ENCODE peak calls at places on chromosomes 7 and 10, in ten cellular contexts. One of them, this sample, is unnamed.

GRCh38 chr10:74825371-74826141 is 844 bp upstream of the KAT6B start:
- DNase-seq in adrenal gland: no peak
- DNase-seq in mucosa of descending colon: peak; percentile 54
- DNase-seq in colonic mucosa: peak; percentile 49
- DNase-seq in HepG2: no peak
- DNase-seq in SK-N-SH: peak; percentile 88
- DNase-seq in fibroblast of lung: no peak
- DNase-seq in CD4-positive, alpha-beta memory T cell: peak; percentile 64
- DNase-seq in hepatocyte: peak; percentile 75
- DNase-seq in H9: no peak
- DNase-seq in this sample: no peak

GRCh38 chr10:54501919-54502318 is 299.1 kb downstream of the PCDH15 start:
- DNase-seq in HepG2: no peak
- DNase-seq in fibroblast of lung: no peak
- DNase-seq in adrenal gland: no peak
- DNase-seq in CD4-positive, alpha-beta memory T cell: no peak
- DNase-seq in colonic mucosa: no peak
- DNase-seq in SK-N-SH: no peak
- DNase-seq in H9: no peak
- DNase-seq in hepatocyte: no peak
- DNase-seq in mucosa of descending colon: no peak
- DNase-seq in this sample: no peak

GRCh38 chr10:86958109-86958830 is at the start of gene SNCG:
- DNase-seq in fibroblast of lung: no peak
- DNase-seq in hepatocyte: no peak
- DNase-seq in adrenal gland: peak; percentile 84
- DNase-seq in mucosa of descending colon: no peak
- DNase-seq in H9: peak; percentile 48
- DNase-seq in HepG2: no peak
- DNase-seq in colonic mucosa: peak; percentile 19
- DNase-seq in SK-N-SH: no peak
- DNase-seq in CD4-positive, alpha-beta memory T cell: no peak
- DNase-seq in this sample: peak; percentile 64

GRCh38 chr10:94760586-94761178 is 1.8 kb upstream of the CYP2C19 start:
- DNase-seq in colonic mucosa: no peak
- DNase-seq in hepatocyte: no peak
- DNase-seq in H9: no peak
- DNase-seq in SK-N-SH: no peak
- DNase-seq in mucosa of descending colon: no peak
- DNase-seq in fibroblast of lung: no peak
- DNase-seq in HepG2: no peak
- DNase-seq in CD4-positive, alpha-beta memory T cell: no peak
- DNase-seq in adrenal gland: no peak
- DNase-seq in this sample: no peak

GRCh38 chr10:58107506-58107905 is 160.2 kb downstream of the IPMK start:
- DNase-seq in adrenal gland: no peak
- DNase-seq in colonic mucosa: no peak
- DNase-seq in HepG2: no peak
- DNase-seq in CD4-positive, alpha-beta memory T cell: no peak
- DNase-seq in hepatocyte: no peak
- DNase-seq in mucosa of descending colon: no peak
- DNase-seq in SK-N-SH: no peak
- DNase-seq in fibroblast of lung: peak; percentile 94
- DNase-seq in H9: no peak
- DNase-seq in this sample: no peak

GRCh38 chr10:132124201-132124920 is 58.6 kb downstream of the JAKMIP3 start:
- DNase-seq in fibroblast of lung: no peak
- DNase-seq in SK-N-SH: no peak
- DNase-seq in HepG2: no peak
- DNase-seq in hepatocyte: no peak
- DNase-seq in mucosa of descending colon: no peak
- DNase-seq in adrenal gland: no peak
- DNase-seq in CD4-positive, alpha-beta memory T cell: no peak
- DNase-seq in colonic mucosa: no peak
- DNase-seq in H9: no peak
- DNase-seq in this sample: no peak

GRCh38 chr10:121597504-121598241 is 571 bp downstream of the FGFR2 start:
- DNase-seq in adrenal gland: peak; percentile 28
- DNase-seq in CD4-positive, alpha-beta memory T cell: no peak
- DNase-seq in H9: no peak
- DNase-seq in fibroblast of lung: no peak
- DNase-seq in SK-N-SH: peak; percentile 83
- DNase-seq in colonic mucosa: no peak
- DNase-seq in HepG2: no peak
- DNase-seq in hepatocyte: peak; percentile 39
- DNase-seq in mucosa of descending colon: peak; percentile 16
- DNase-seq in this sample: no peak

GRCh38 chr7:46569117-46569433 is 648.0 kb upstream of the IGFBP3 start:
- DNase-seq in H9: no peak
- DNase-seq in HepG2: peak; percentile 3
- DNase-seq in CD4-positive, alpha-beta memory T cell: no peak
- DNase-seq in hepatocyte: no peak
- DNase-seq in colonic mucosa: no peak
- DNase-seq in mucosa of descending colon: no peak
- DNase-seq in adrenal gland: no peak
- DNase-seq in fibroblast of lung: peak; percentile 39
- DNase-seq in SK-N-SH: peak; percentile 12
- DNase-seq in this sample: no peak

GRCh38 chr10:122957474-122957873 is 3.4 kb upstream of the C10orf88 start:
- DNase-seq in SK-N-SH: no peak
- DNase-seq in fibroblast of lung: peak; percentile 6
- DNase-seq in colonic mucosa: no peak
- DNase-seq in H9: no peak
- DNase-seq in CD4-positive, alpha-beta memory T cell: no peak
- DNase-seq in hepatocyte: no peak
- DNase-seq in HepG2: peak; percentile 63
- DNase-seq in adrenal gland: no peak
- DNase-seq in mucosa of descending colon: no peak
- DNase-seq in this sample: no peak

GRCh38 chr7:13727279-13727678 is 262.2 kb downstream of the ETV1 start:
- DNase-seq in colonic mucosa: no peak
- DNase-seq in fibroblast of lung: peak; percentile 19
- DNase-seq in CD4-positive, alpha-beta memory T cell: no peak
- DNase-seq in H9: no peak
- DNase-seq in HepG2: no peak
- DNase-seq in hepatocyte: no peak
- DNase-seq in SK-N-SH: no peak
- DNase-seq in adrenal gland: no peak
- DNase-seq in mucosa of descending colon: no peak
- DNase-seq in this sample: peak; percentile 63

GRCh38 chr7:4307645-4308590 is 374.2 kb upstream of the FOXK1 start:
- DNase-seq in mucosa of descending colon: no peak
- DNase-seq in hepatocyte: no peak
- DNase-seq in CD4-positive, alpha-beta memory T cell: no peak
- DNase-seq in SK-N-SH: no peak
- DNase-seq in H9: peak; percentile 42
- DNase-seq in adrenal gland: no peak
- DNase-seq in fibroblast of lung: no peak
- DNase-seq in HepG2: no peak
- DNase-seq in colonic mucosa: no peak
- DNase-seq in this sample: no peak

GRCh38 chr7:74657692-74658170 is at the start of gene GTF2I:
- DNase-seq in mucosa of descending colon: no peak
- DNase-seq in HepG2: no peak
- DNase-seq in adrenal gland: no peak
- DNase-seq in H9: no peak
- DNase-seq in SK-N-SH: no peak
- DNase-seq in CD4-positive, alpha-beta memory T cell: no peak
- DNase-seq in colonic mucosa: peak; percentile 45
- DNase-seq in fibroblast of lung: no peak
- DNase-seq in hepatocyte: no peak
- DNase-seq in this sample: no peak
- H3K4me1 ChIP-seq in mucosa of descending colon: peaks cover 22% of the 10 kb centered on the region
- H3K4me1 ChIP-seq in HepG2: peaks cover 73% of the 10 kb centered on the region
- H3K4me1 ChIP-seq in adrenal gland: peaks cover 35% of the 10 kb centered on the region
- H3K4me1 ChIP-seq in H9: peaks cover 4% of the 10 kb centered on the region
- H3K4me1 ChIP-seq in SK-N-SH: peaks cover 11% of the 10 kb centered on the region
- H3K4me1 ChIP-seq in CD4-positive, alpha-beta memory T cell: peaks cover 49% of the 10 kb centered on the region
- H3K4me1 ChIP-seq in colonic mucosa: peaks cover 10% of the 10 kb centered on the region
- H3K4me1 ChIP-seq in fibroblast of lung: peaks cover 16% of the 10 kb centered on the region
- H3K4me1 ChIP-seq in hepatocyte: peaks cover 44% of the 10 kb centered on the region
- H3K4me1 ChIP-seq in this sample: peaks cover 45% of the 10 kb centered on the region

GRCh38 chr10:89470628-89471027 is 56.3 kb downstream of the IFIT5 start:
- DNase-seq in colonic mucosa: no peak
- DNase-seq in H9: no peak
- DNase-seq in hepatocyte: no peak
- DNase-seq in fibroblast of lung: no peak
- DNase-seq in adrenal gland: no peak
- DNase-seq in mucosa of descending colon: no peak
- DNase-seq in SK-N-SH: no peak
- DNase-seq in CD4-positive, alpha-beta memory T cell: no peak
- DNase-seq in HepG2: no peak
- DNase-seq in this sample: no peak

GRCh38 chr10:89474452-89474851 is 60.1 kb downstream of the IFIT5 start:
- DNase-seq in mucosa of descending colon: no peak
- DNase-seq in CD4-positive, alpha-beta memory T cell: no peak
- DNase-seq in fibroblast of lung: no peak
- DNase-seq in adrenal gland: no peak
- DNase-seq in H9: no peak
- DNase-seq in SK-N-SH: no peak
- DNase-seq in hepatocyte: no peak
- DNase-seq in colonic mucosa: no peak
- DNase-seq in HepG2: no peak
- DNase-seq in this sample: no peak

GRCh38 chr10:89469517-89469916 is 55.1 kb downstream of the IFIT5 start:
- DNase-seq in adrenal gland: no peak
- DNase-seq in HepG2: no peak
- DNase-seq in hepatocyte: no peak
- DNase-seq in fibroblast of lung: no peak
- DNase-seq in colonic mucosa: no peak
- DNase-seq in SK-N-SH: no peak
- DNase-seq in H9: no peak
- DNase-seq in mucosa of descending colon: no peak
- DNase-seq in CD4-positive, alpha-beta memory T cell: no peak
- DNase-seq in this sample: no peak

GRCh38 chr10:89468625-89469024 is 54.3 kb downstream of the IFIT5 start:
- DNase-seq in hepatocyte: peak; percentile 35
- DNase-seq in mucosa of descending colon: no peak
- DNase-seq in SK-N-SH: no peak
- DNase-seq in CD4-positive, alpha-beta memory T cell: no peak
- DNase-seq in H9: no peak
- DNase-seq in adrenal gland: no peak
- DNase-seq in fibroblast of lung: no peak
- DNase-seq in HepG2: no peak
- DNase-seq in colonic mucosa: no peak
- DNase-seq in this sample: no peak

DNA sequence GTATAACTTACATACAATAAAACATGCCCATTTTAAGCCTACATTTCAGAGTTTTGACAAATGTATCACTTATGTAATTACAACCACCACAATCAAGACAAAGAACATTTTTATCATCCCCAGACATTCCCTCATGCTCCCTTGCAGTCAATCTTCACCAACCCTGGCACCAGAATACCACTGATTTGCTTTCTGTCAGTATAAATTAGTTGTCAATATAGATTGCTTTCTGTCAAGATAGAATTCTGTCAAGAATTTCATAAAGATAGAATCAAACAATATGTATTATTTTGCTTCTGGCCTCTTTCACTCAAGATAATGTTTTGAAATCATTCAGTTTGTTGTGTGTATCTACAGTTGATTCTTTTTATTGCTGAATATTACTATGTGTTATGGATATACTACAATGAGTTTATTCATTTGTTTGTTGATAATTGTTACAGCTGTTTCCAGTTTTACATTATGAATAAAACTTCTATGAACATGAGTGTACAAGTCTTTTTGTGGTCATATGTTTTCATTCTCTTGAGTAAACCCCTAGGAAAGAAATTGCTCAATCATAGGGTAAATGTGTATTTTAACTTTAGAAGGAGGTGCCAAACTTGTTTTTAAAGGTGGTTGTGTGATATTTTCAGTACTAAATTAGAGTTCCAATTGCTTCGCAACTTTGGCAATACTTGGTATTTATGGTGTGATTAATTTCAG is 56.9 kb downstream of the IFIT5 start:
- DNase-seq in HepG2: no peak
- DNase-seq in H9: no peak
- DNase-seq in fibroblast of lung: no peak
- DNase-seq in SK-N-SH: no peak
- DNase-seq in mucosa of descending colon: no peak
- DNase-seq in hepatocyte: no peak
- DNase-seq in adrenal gland: no peak
- DNase-seq in CD4-positive, alpha-beta memory T cell: no peak
- DNase-seq in colonic mucosa: no peak
- DNase-seq in this sample: no peak
- H3K4me1 ChIP-seq in HepG2: peaks cover 53% of the 10 kb centered on the region
- H3K4me1 ChIP-seq in H9: no peaks in the 10 kb centered on the region
- H3K4me1 ChIP-seq in fibroblast of lung: peaks cover 3% of the 10 kb centered on the region
- H3K4me1 ChIP-seq in SK-N-SH: peaks cover 3% of the 10 kb centered on the region
- H3K4me1 ChIP-seq in mucosa of descending colon: no peaks in the 10 kb centered on the region
- H3K4me1 ChIP-seq in hepatocyte: peaks cover 37% of the 10 kb centered on the region
- H3K4me1 ChIP-seq in adrenal gland: no peaks in the 10 kb centered on the region
- H3K4me1 ChIP-seq in CD4-positive, alpha-beta memory T cell: no peaks in the 10 kb centered on the region
- H3K4me1 ChIP-seq in colonic mucosa: no peaks in the 10 kb centered on the region
- H3K4me1 ChIP-seq in this sample: peaks cover 23% of the 10 kb centered on the region

DNA sequence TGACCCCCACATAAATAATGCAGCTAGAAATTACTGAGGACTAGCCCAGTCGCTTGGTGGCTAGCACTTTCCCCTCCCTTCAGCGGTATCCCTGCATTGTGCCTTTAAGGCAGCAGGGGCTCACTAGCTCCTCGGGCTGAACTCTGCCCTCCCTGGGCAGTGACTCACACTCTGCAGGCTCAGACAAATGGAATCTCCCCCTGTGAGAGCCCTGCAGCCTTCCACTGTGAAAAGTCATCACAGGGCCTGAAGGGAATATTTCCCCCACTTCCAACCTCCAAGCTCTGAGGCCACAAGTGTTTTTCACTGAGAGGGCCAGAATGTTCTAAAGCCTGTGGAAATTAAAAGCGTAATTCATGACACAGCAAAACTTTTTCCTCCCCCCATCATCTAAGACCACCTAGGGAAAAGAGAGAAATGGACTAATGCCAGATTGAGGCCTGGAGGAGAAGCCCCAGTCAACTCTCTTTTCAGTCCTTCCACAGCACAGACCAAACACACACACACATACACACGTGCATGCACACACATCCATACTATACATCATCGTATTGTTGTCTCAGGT is 93.6 kb upstream of the COL1A2 start:
- DNase-seq in SK-N-SH: peak; percentile 27
- DNase-seq in adrenal gland: peak; percentile 89
- DNase-seq in HepG2: peak; percentile 79
- DNase-seq in colonic mucosa: peak; percentile 51
- DNase-seq in CD4-positive, alpha-beta memory T cell: no peak
- DNase-seq in fibroblast of lung: peak; percentile 99
- DNase-seq in hepatocyte: peak; percentile 91
- DNase-seq in mucosa of descending colon: peak; percentile 32
- DNase-seq in H9: peak; percentile 86
- DNase-seq in this sample: no peak
- H3K4me1 ChIP-seq in SK-N-SH: peaks cover 14% of the 10 kb centered on the region
- H3K4me1 ChIP-seq in adrenal gland: peaks cover 14% of the 10 kb centered on the region
- H3K4me1 ChIP-seq in HepG2: peaks cover 19% of the 10 kb centered on the region
- H3K4me1 ChIP-seq in colonic mucosa: no peaks in the 10 kb centered on the region
- H3K4me1 ChIP-seq in CD4-positive, alpha-beta memory T cell: no peaks in the 10 kb centered on the region
- H3K4me1 ChIP-seq in fibroblast of lung: peaks cover 50% of the 10 kb centered on the region
- H3K4me1 ChIP-seq in hepatocyte: peaks cover 50% of the 10 kb centered on the region
- H3K4me1 ChIP-seq in mucosa of descending colon: no peaks in the 10 kb centered on the region
- H3K4me1 ChIP-seq in H9: peaks cover 9% of the 10 kb centered on the region
- H3K4me1 ChIP-seq in this sample: peaks cover 11% of the 10 kb centered on the region

DNA sequence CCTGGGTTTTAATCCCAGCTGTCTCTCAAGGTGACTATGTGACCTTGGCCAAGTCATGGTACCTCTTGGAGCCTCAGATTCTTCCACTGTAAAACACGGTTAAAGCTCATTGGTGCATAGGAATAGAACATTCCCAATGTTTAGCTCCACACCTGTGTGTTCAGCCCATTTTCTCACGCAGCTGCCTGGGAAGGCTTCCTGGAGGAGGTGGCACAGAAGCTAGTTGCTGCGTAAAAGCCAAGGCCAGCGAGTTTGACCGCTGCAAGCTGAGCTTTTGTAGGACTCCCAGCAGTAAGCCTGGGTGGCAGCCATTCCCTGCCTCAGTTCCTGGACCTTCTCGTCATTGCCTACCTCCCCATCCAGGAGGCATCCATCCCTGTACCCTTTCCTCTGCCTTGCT is 326.6 kb downstream of the RPS24 start:
- DNase-seq in adrenal gland: no peak
- DNase-seq in HepG2: no peak
- DNase-seq in mucosa of descending colon: no peak
- DNase-seq in colonic mucosa: no peak
- DNase-seq in hepatocyte: no peak
- DNase-seq in SK-N-SH: no peak
- DNase-seq in fibroblast of lung: no peak
- DNase-seq in CD4-positive, alpha-beta memory T cell: no peak
- DNase-seq in H9: no peak
- DNase-seq in this sample: no peak
- H3K4me1 ChIP-seq in adrenal gland: no peaks in the 10 kb centered on the region
- H3K4me1 ChIP-seq in HepG2: no peaks in the 10 kb centered on the region
- H3K4me1 ChIP-seq in mucosa of descending colon: no peaks in the 10 kb centered on the region
- H3K4me1 ChIP-seq in colonic mucosa: no peaks in the 10 kb centered on the region
- H3K4me1 ChIP-seq in hepatocyte: peaks cover 10% of the 10 kb centered on the region
- H3K4me1 ChIP-seq in SK-N-SH: peaks cover 37% of the 10 kb centered on the region
- H3K4me1 ChIP-seq in fibroblast of lung: no peaks in the 10 kb centered on the region
- H3K4me1 ChIP-seq in CD4-positive, alpha-beta memory T cell: no peaks in the 10 kb centered on the region
- H3K4me1 ChIP-seq in H9: peaks cover 2% of the 10 kb centered on the region
- H3K4me1 ChIP-seq in this sample: peaks cover 8% of the 10 kb centered on the region

This sample was measured in upper lobe of right lung.